ENCODE peak calls at places on chromosome 1, in six cellular contexts. N is A172; Z is HL-60; L is activated CD4-positive, alpha-beta T cell treated with anti-CD3 and anti-CD28 coated beads, Interleukin-2, amount 50 U/mL, for 24 hours; Y is nephron progenitor cell; V is HuH-7.5. R is an unnamed sample.

GRCh38 chr1:67401443-67401842 is 28.8 kb downstream of the SERBP1 start:
- DNase-seq in N (no peak), L (no peak), Z (no peak), V (no peak), Y (no peak), R (no peak)

GRCh38 chr1:55446351-55446750 is 231.2 kb upstream of the USP24 start:
- DNase-seq in N (no peak), Y (no peak), Z (no peak), V (no peak), L (no peak), R (no peak)

GRCh38 chr1:185360714-185361113 is 43.7 kb upstream of the IVNS1ABP start:
- DNase-seq in Z (no peak), V (no peak), N (peak), Y (no peak), L (no peak), R (peak)

GRCh38 chr1:164685247-164685646 is 126.3 kb downstream of the PBX1 start:
- DNase-seq in Z (no peak), V (no peak), N (no peak), Y (no peak), L (no peak), R (no peak)

GRCh38 chr1:219459321-219460105 is 153.4 kb downstream of the ZC3H11B start:
- DNase-seq in L (no peak), Z (no peak), N (no peak), Y (no peak), V (no peak), R (no peak)

GRCh38 chr1:224751547-224752311 is 135.6 kb downstream of the CNIH3 start:
- DNase-seq in Z (no peak), N (no peak), Y (no peak), L (no peak), V (no peak), R (no peak)

GRCh38 chr1:40715660-40716059 is 24.2 kb downstream of the NFYC start:
- DNase-seq in N (no peak), V (no peak), Y (no peak), L (no peak), Z (no peak), R (no peak)

GRCh38 chr1:119453021-119453420 is 38.1 kb downstream of the HSD3B2 start:
- DNase-seq in Y (no peak), V (no peak), N (peak), Z (no peak), L (no peak), R (peak)

GRCh38 chr1:46798820-46799219 is at the start of gene CYP4B1:
- DNase-seq in Z (no peak), N (no peak), Y (no peak), L (no peak), V (no peak), R (no peak)

GRCh38 chr1:8910914-8911313 is 32.4 kb upstream of the ENO1 start:
- DNase-seq in L (no peak), Y (no peak), Z (no peak), V (no peak), N (no peak), R (no peak)

GRCh38 chr1:110068646-110069301 is 1.7 kb downstream of the ALX3 start:
- DNase-seq in L (no peak), V (no peak), Z (no peak), Y (peak), N (no peak), R (no peak)

GRCh38 chr1:232259333-232259732 is 370.6 kb downstream of the SIPA1L2 start:
- DNase-seq in L (no peak), Z (no peak), Y (no peak), V (no peak), N (no peak), R (no peak)

GRCh38 chr1:119475866-119476439 is 31.1 kb upstream of the HSD3B1 start:
- DNase-seq in L (no peak), V (peak), N (peak), Y (peak), Z (peak), R (peak)

GRCh38 chr1:226638001-226638601 is 89.5 kb downstream of the STUM start:
- DNase-seq in L (no peak), Z (no peak), N (no peak), Y (no peak), V (no peak), R (no peak)

GRCh38 chr1:242209063-242209462 is 210.2 kb upstream of the MAP1LC3C start:
- DNase-seq in V (no peak), L (no peak), Z (no peak), N (no peak), Y (no peak), R (no peak)

GRCh38 chr1:102732927-102733326 is 375.4 kb downstream of the COL11A1 start:
- DNase-seq in V (no peak), Y (no peak), Z (no peak), L (no peak), N (no peak), R (peak)

GRCh38 chr1:153933420-153933819 is 10.6 kb upstream of the GATAD2B start:
- DNase-seq in Y (no peak), L (no peak), V (no peak), N (no peak), Z (no peak), R (no peak)

R was measured in LHCN-M2.